ENCODE peak calls at places on chromosome 14, in six cellular contexts. C is endothelial cell of umbilical vein, Y is A549, O is K562, P is HepG2, E is GM12878. H is an unnamed sample.

GRCh38 chr14:32601908-32602307 is 272.8 kb downstream of the AKAP6 start:
- DNase-seq in C (no peak), Y (no peak), O (no peak), P (no peak), E (no peak), H (no peak)

GRCh38 chr14:93035917-93036651 is 79.6 kb downstream of the ITPK1 start:
- DNase-seq in C (no peak), Y (peak), O (peak), P (peak), E (no peak), H (peak)

GRCh38 chr14:57302883-57303282 is 34.1 kb downstream of the AP5M1 start:
- DNase-seq in C (no peak), Y (no peak), O (no peak), P (no peak), E (no peak), H (no peak)

GRCh38 chr14:65961004-65961403 is 525.2 kb upstream of the CCDC196 start:
- DNase-seq in C (peak), Y (peak), O (peak), P (no peak), E (no peak), H (peak)

GRCh38 chr14:29913550-29913949 is 14.1 kb downstream of the PRKD1 start:
- DNase-seq in C (no peak), Y (no peak), O (no peak), P (no peak), E (no peak), H (no peak)

GRCh38 chr14:63277784-63278183 is 41.0 kb downstream of the GPHB5 start:
- DNase-seq in C (no peak), Y (no peak), O (no peak), P (no peak), E (no peak), H (no peak)

GRCh38 chr14:37114039-37114438 is 58.4 kb downstream of the SLC25A21 start:
- DNase-seq in C (no peak), Y (peak), O (no peak), P (no peak), E (no peak), H (no peak)

GRCh38 chr14:24952851-24953666 is 96.9 kb downstream of the STXBP6 start:
- DNase-seq in C (no peak), Y (peak), O (peak), P (peak), E (no peak), H (no peak)

GRCh38 chr14:77741438-77741837 is 19.5 kb downstream of the SNW1 start:
- DNase-seq in C (no peak), Y (no peak), O (no peak), P (no peak), E (no peak), H (no peak)

DNA sequence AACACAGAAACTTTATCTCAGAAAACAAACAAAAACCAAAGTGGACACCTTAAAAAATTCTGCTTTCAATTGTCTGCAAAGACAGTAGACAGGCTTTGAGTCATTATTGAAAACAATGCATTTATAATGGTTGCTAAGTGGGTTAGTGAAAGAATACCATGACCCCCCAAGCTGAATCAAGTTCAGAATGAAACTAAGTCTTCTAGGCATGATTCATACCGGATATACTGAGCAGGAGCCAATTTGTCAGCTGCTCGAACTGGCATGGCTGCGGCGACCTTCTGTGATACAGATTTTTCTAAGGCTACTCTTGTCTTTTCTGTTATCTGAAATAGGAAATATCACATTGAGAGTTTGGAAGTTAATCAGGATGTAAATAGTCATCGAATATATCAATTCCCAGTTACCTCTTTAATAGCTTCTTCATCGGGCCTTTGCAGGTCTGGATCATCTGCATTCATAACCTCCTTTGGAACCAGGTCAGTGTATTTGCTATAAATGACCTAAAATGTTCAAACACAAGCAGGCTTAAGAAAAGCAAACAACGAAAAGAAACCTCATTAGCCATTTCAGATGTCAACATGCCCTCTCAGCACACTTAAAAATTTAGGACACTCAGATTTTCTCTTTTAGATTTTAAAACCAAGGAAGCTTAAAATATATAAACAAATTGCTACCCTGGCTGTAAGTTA is 22.3 kb downstream of the SNW1 start:
- DNase-seq in C (peak), Y (no peak), O (no peak), P (no peak), E (no peak), H (no peak)
- TF ChIP-seq MYC in C (no peak), Y (no peak), O (no peak), P (no peak), E (no peak), H (no peak)

GRCh38 chr14:104681689-104682074 is 7.7 kb upstream of the INF2 start:
- DNase-seq in C (peak), Y (peak), O (no peak), P (peak), E (no peak), H (no peak)
- TF ChIP-seq MAX in C (no peak), Y (no peak), O (no peak), P (no peak), E (no peak), H (no peak)

DNA sequence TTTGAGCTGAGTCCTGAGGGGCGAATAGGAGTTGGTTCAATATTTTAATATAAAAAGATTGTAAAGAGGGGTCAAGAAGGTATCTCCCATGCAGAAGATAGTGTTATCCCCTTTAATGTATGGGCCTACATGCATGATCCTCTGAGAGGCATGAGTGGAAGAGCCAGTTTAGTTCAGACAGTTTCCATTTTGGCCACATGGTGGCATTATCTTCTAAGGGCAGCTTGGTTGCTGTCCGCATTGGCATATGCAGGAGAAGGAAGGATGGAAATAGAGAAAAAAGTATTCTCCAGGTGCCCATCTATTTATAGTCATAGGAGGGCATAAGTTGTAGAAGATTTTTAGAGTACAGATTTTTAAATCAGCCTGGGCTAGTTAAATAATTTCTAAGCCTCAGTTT is 5.4 kb downstream of the SAMD4A start:
- DNase-seq in C (peak), Y (peak), O (no peak), P (peak), E (no peak), H (peak)
- TF ChIP-seq MYC in C (no peak), Y (no peak), O (no peak), P (no peak), E (no peak), H (no peak)

DNA sequence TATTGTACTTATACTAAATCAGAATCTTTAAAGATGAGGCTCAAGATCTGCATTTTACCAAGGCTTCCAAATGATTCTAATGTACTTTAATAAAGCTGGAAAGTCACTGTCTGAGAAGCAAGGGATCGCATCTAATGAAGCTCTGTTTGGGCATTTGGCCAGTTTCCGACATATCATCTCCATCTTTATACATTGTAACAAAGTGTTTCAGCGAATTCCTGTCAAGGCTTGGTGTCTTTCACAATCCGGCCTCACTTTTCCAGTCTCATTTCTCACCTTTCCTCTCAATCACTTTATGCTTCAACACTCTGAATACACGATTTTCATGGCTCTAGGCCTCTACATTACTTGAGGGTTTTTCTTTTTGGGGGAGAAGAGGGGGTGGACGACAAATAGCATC is 27.5 kb upstream of the INSM2 start:
- DNase-seq in C (no peak), Y (no peak), O (no peak), P (no peak), E (no peak), H (no peak)
- TF ChIP-seq MAX in C (no peak), Y (no peak), O (no peak), P (no peak), E (no peak), H (no peak)

DNA sequence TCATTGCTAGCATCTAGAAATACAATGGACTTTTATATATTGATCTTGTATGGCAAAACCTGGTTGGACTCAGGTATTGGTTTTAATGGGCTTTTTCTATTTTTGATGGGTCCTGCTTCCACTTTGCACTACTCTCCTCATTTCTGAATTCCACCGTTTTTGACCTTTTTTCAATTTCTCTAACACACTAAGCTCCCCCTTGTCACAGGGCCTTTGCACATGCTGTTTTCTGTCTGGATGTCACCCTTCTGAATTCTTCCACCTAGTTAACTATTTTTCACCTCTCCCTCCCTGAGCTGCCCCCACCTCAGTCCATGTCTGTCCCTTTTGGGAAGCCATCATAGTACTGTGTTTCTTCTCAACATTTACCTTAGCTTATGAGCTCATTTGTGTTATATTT is 112.7 kb upstream of the FRMD6 start:
- DNase-seq in C (no peak), Y (no peak), O (no peak), P (no peak), E (no peak), H (no peak)
- TF ChIP-seq MYC in C (no peak), Y (no peak), O (no peak), P (no peak), E (no peak), H (no peak)

H was measured in NB4.